ENCODE peak calls at places on chromosomes 1 and 21, in ten cellular contexts. U, Q, B, N, I, F, R, S, H and Z are unnamed samples.

GRCh38 chr1:218374972-218375371 is 29.8 kb downstream of the TGFB2 start:
- ATAC-seq in U (peak), Q (no peak), B (no peak), N (no peak), I (no peak), F (no peak), R (no peak), S (no peak), H (no peak), Z (no peak)

GRCh38 chr1:169193191-169193850 is 86.8 kb downstream of the ATP1B1 start:
- ATAC-seq in U (no peak), Q (no peak), B (no peak), N (no peak), I (no peak), F (no peak), R (no peak), S (peak), H (no peak), Z (no peak)

GRCh38 chr1:172951728-172952365 is 98.9 kb downstream of the TNFSF18 start:
- ATAC-seq in U (peak), Q (no peak), B (peak), N (no peak), I (peak), F (peak), R (no peak), S (peak), H (no peak), Z (peak)

GRCh38 chr1:26164036-26164927 is 4.5 kb downstream of the C1orf232 start:
- ATAC-seq in U (peak), Q (peak), B (peak), N (peak), I (peak), F (peak), R (peak), S (peak), H (peak), Z (peak)

GRCh38 chr1:176932114-176933104 is 232.1 kb downstream of the ASTN1 start:
- ATAC-seq in U (peak), Q (no peak), B (no peak), N (no peak), I (no peak), F (no peak), R (no peak), S (peak), H (no peak), Z (no peak)

GRCh38 chr1:17045623-17046022 is 8.2 kb downstream of the SDHB start:
- ATAC-seq in U (peak), Q (no peak), B (no peak), N (no peak), I (no peak), F (no peak), R (no peak), S (peak), H (no peak), Z (peak)

GRCh38 chr21:43991447-43991991 is 20.6 kb upstream of the TRAPPC10 start:
- ATAC-seq in U (no peak), Q (no peak), B (no peak), N (no peak), I (no peak), F (no peak), R (no peak), S (peak), H (no peak), Z (no peak)

GRCh38 chr1:173257805-173258204 is 50.7 kb upstream of the TNFSF4 start:
- ATAC-seq in U (no peak), Q (no peak), B (no peak), N (no peak), I (no peak), F (no peak), R (no peak), S (no peak), H (no peak), Z (no peak)

GRCh38 chr21:42093991-42094417 is 22.9 kb downstream of the UMODL1 start:
- ATAC-seq in U (no peak), Q (no peak), B (no peak), N (no peak), I (no peak), F (no peak), R (no peak), S (no peak), H (no peak), Z (no peak)

GRCh38 chr21:42973309-42973990 is 912 bp upstream of the PKNOX1 start:
- ATAC-seq in U (peak), Q (no peak), B (peak), N (no peak), I (no peak), F (no peak), R (no peak), S (no peak), H (no peak), Z (no peak)

GRCh38 chr1:219460561-219461511 is 152.1 kb downstream of the ZC3H11B start:
- ATAC-seq in U (peak), Q (no peak), B (no peak), N (no peak), I (no peak), F (no peak), R (no peak), S (peak), H (no peak), Z (peak)

GRCh38 chr1:226268421-226269124 is 40.4 kb downstream of the LIN9 start:
- ATAC-seq in U (no peak), Q (no peak), B (no peak), N (no peak), I (no peak), F (no peak), R (no peak), S (no peak), H (peak), Z (no peak)

GRCh38 chr1:96688737-96689136 is 32.8 kb upstream of the PTBP2 start:
- ATAC-seq in U (no peak), Q (no peak), B (no peak), N (no peak), I (no peak), F (no peak), R (no peak), S (no peak), H (no peak), Z (no peak)

GRCh38 chr1:225426395-225427248 is 1.2 kb downstream of the LBR start:
- ATAC-seq in U (peak), Q (no peak), B (no peak), N (no peak), I (no peak), F (no peak), R (no peak), S (peak), H (peak), Z (peak)

GRCh38 chr1:54861070-54861761 is 25.8 kb downstream of the DHCR24 start:
- ATAC-seq in U (no peak), Q (no peak), B (peak), N (no peak), I (no peak), F (no peak), R (no peak), S (no peak), H (no peak), Z (peak)

GRCh38 chr1:9753121-9753531 is 70.6 kb downstream of the CLSTN1 start:
- ATAC-seq in U (no peak), Q (no peak), B (no peak), N (no peak), I (no peak), F (no peak), R (no peak), S (no peak), H (no peak), Z (no peak)

GRCh38 chr1:184811439-184812111 is 56.9 kb upstream of the EDEM3 start:
- ATAC-seq in U (no peak), Q (no peak), B (no peak), N (no peak), I (no peak), F (no peak), R (no peak), S (no peak), H (no peak), Z (no peak)

GRCh38 chr1:191176131-191176530 is 698.5 kb upstream of the BRINP3 start:
- ATAC-seq in U (no peak), Q (no peak), B (no peak), N (no peak), I (no peak), F (no peak), R (no peak), S (no peak), H (no peak), Z (no peak)

GRCh38 chr1:194338241-194338948 is 1152.0 kb upstream of the B3GALT2 start:
- ATAC-seq in U (no peak), Q (no peak), B (peak), N (no peak), I (peak), F (peak), R (peak), S (no peak), H (no peak), Z (no peak)

GRCh38 chr1:11771481-11772043 is 9.6 kb downstream of the C1orf167 start:
- ATAC-seq in U (no peak), Q (no peak), B (no peak), N (no peak), I (no peak), F (no peak), R (no peak), S (no peak), H (no peak), Z (no peak)

GRCh38 chr1:57186455-57186854 is 220.6 kb upstream of the C8B start:
- ATAC-seq in U (no peak), Q (no peak), B (no peak), N (no peak), I (no peak), F (no peak), R (no peak), S (no peak), H (no peak), Z (no peak)

GRCh38 chr1:60427701-60428100 is 354.1 kb upstream of the C1orf87 start:
- ATAC-seq in U (no peak), Q (no peak), B (no peak), N (no peak), I (no peak), F (no peak), R (no peak), S (no peak), H (no peak), Z (no peak)

GRCh38 chr1:156750191-156750931 is 1.1 kb downstream of the HDGF start:
- ATAC-seq in U (peak), Q (no peak), B (peak), N (peak), I (peak), F (peak), R (no peak), S (peak), H (peak), Z (no peak)

GRCh38 chr1:119015547-119015946 is 27.4 kb upstream of the TBX15 start:
- ATAC-seq in U (no peak), Q (no peak), B (no peak), N (no peak), I (no peak), F (no peak), R (no peak), S (no peak), H (peak), Z (no peak)

GRCh38 chr1:3772027-3772714 is 378 bp upstream of the SMIM1 start:
- ATAC-seq in U (peak), Q (peak), B (peak), N (peak), I (peak), F (peak), R (peak), S (peak), H (peak), Z (peak)

GRCh38 chr1:164824542-164824941 is 265.6 kb downstream of the PBX1 start:
- ATAC-seq in U (no peak), Q (no peak), B (no peak), N (no peak), I (no peak), F (no peak), R (no peak), S (no peak), H (no peak), Z (no peak)

GRCh38 chr1:110068646-110069301 is 1.7 kb downstream of the ALX3 start:
- ATAC-seq in U (peak), Q (peak), B (peak), N (peak), I (peak), F (peak), R (peak), S (no peak), H (peak), Z (peak)

GRCh38 chr1:159084152-159084551 is 7.6 kb upstream of the AIM2 start:
- ATAC-seq in U (no peak), Q (no peak), B (no peak), N (no peak), I (no peak), F (no peak), R (no peak), S (peak), H (no peak), Z (no peak)

GRCh38 chr1:186202174-186202843 is 172.7 kb downstream of the TPR start:
- ATAC-seq in U (peak), Q (no peak), B (no peak), N (no peak), I (no peak), F (no peak), R (no peak), S (peak), H (no peak), Z (no peak)

GRCh38 chr1:29291756-29292155 is 55.4 kb downstream of the PTPRU start:
- ATAC-seq in U (no peak), Q (no peak), B (no peak), N (no peak), I (no peak), F (no peak), R (no peak), S (no peak), H (no peak), Z (no peak)

GRCh38 chr1:97901017-97901658 is 19.7 kb downstream of the DPYD start:
- ATAC-seq in U (peak), Q (peak), B (no peak), N (no peak), I (no peak), F (no peak), R (no peak), S (peak), H (no peak), Z (no peak)

GRCh38 chr1:54872041-54872342 is 15.0 kb downstream of the DHCR24 start:
- ATAC-seq in U (no peak), Q (no peak), B (no peak), N (no peak), I (no peak), F (no peak), R (no peak), S (no peak), H (no peak), Z (no peak)